ENCODE peak calls at places on chromosome 22, in eight cellular contexts. J, X, R, S, H, Q, D and M are unnamed samples.

GRCh38 chr22:23688571-23688970 is 2.2 kb upstream of the RGL4 start:
- DNase-seq in J (no peak), X (no peak), R (no peak), S (no peak), H (no peak), Q (no peak), D (no peak), M (no peak)

GRCh38 chr22:45358127-45358526 is 48.4 kb downstream of the FAM118A start:
- DNase-seq in J (no peak), X (no peak), R (no peak), S (no peak), H (no peak), Q (no peak), D (peak; percentile 4), M (no peak)

GRCh38 chr22:32808038-32808445 is 6.5 kb downstream of the TIMP3 start:
- DNase-seq in J (no peak), X (no peak), R (no peak), S (no peak), H (no peak), Q (no peak), D (no peak), M (no peak)

GRCh38 chr22:33188316-33188715 is 130.1 kb upstream of the SYN3 start:
- DNase-seq in J (no peak), X (peak; percentile 3), R (no peak), S (no peak), H (no peak), Q (no peak), D (no peak), M (no peak)

GRCh38 chr22:44775862-44776261 is 23.5 kb downstream of the ARHGAP8 start:
- DNase-seq in J (no peak), X (no peak), R (no peak), S (no peak), H (no peak), Q (no peak), D (no peak), M (no peak)

GRCh38 chr22:27705391-27706080 is 96.0 kb downstream of the MN1 start:
- DNase-seq in J (no peak), X (no peak), R (no peak), S (no peak), H (no peak), Q (no peak), D (no peak), M (no peak)

GRCh38 chr22:43783777-43784176 is 28.3 kb downstream of the EFCAB6 start:
- DNase-seq in J (no peak), X (no peak), R (no peak), S (no peak), H (no peak), Q (no peak), D (no peak), M (no peak)

GRCh38 chr22:48576333-48577013 is 1251.2 kb downstream of the BRD1 start:
- DNase-seq in J (no peak), X (no peak), R (no peak), S (no peak), H (no peak), Q (no peak), D (peak; percentile 25), M (no peak)

GRCh38 chr22:49961601-49962011 is 1.0 kb downstream of the PIM3 start:
- DNase-seq in J (no peak), X (peak; percentile 33), R (no peak), S (no peak), H (no peak), Q (no peak), D (no peak), M (no peak)

GRCh38 chr22:36734171-36735058 is 30.9 kb upstream of the CACNG2 start:
- DNase-seq in J (no peak), X (no peak), R (no peak), S (no peak), H (no peak), Q (no peak), D (peak; percentile 58), M (no peak)

GRCh38 chr22:25362215-25362882 is 142.9 kb downstream of the CRYBB2 start:
- DNase-seq in J (peak; percentile 64), X (peak; percentile 44), R (peak; percentile 70), S (peak; percentile 66), H (peak; percentile 86), Q (peak; percentile 84), D (peak; percentile 34), M (no peak)

GRCh38 chr22:38082986-38083710 is 836 bp downstream of the SLC16A8 start:
- DNase-seq in J (no peak), X (no peak), R (no peak), S (no peak), H (no peak), Q (no peak), D (no peak), M (no peak)

GRCh38 chr22:22210375-22210774 is 34.2 kb upstream of the VPREB1 start:
- DNase-seq in J (peak; percentile 58), X (no peak), R (peak; percentile 55), S (peak; percentile 46), H (no peak), Q (no peak), D (peak; percentile 33), M (no peak)

GRCh38 chr22:20099099-20099711 is 16.7 kb upstream of the RANBP1 start:
- DNase-seq in J (no peak), X (no peak), R (no peak), S (no peak), H (no peak), Q (no peak), D (no peak), M (no peak)

GRCh38 chr22:41367680-41368542 is 13.8 kb upstream of the TEF start:
- DNase-seq in J (no peak), X (peak; percentile 43), R (no peak), S (no peak), H (no peak), Q (no peak), D (peak; percentile 72), M (peak; percentile 52)

GRCh38 chr22:39216143-39216490 is 28.7 kb downstream of the PDGFB start:
- DNase-seq in J (no peak), X (no peak), R (no peak), S (no peak), H (no peak), Q (no peak), D (no peak), M (no peak)

GRCh38 chr22:27581688-27582087 is 219.9 kb downstream of the MN1 start:
- DNase-seq in J (no peak), X (no peak), R (no peak), S (no peak), H (no peak), Q (no peak), D (peak; percentile 84), M (no peak)

GRCh38 chr22:39254789-39255298 is 10.1 kb upstream of the PDGFB start:
- DNase-seq in J (no peak), X (no peak), R (peak; percentile 51), S (no peak), H (no peak), Q (peak; percentile 82), D (peak; percentile 51), M (no peak)

GRCh38 chr22:44337658-44338004 is 24.9 kb upstream of the SHISAL1 start:
- DNase-seq in J (peak; percentile 13), X (peak; percentile 79), R (no peak), S (no peak), H (no peak), Q (no peak), D (peak; percentile 60), M (no peak)

GRCh38 chr22:35016909-35017308 is 49.0 kb upstream of the ISX start:
- DNase-seq in J (no peak), X (no peak), R (no peak), S (no peak), H (no peak), Q (no peak), D (no peak), M (no peak)

GRCh38 chr22:39148727-39149535 is 3.5 kb downstream of the CBX7 start:
- DNase-seq in J (peak; percentile 58), X (no peak), R (peak; percentile 79), S (peak; percentile 58), H (no peak), Q (no peak), D (no peak), M (no peak)

GRCh38 chr22:41598081-41598480 is 8.4 kb upstream of the PMM1 start:
- DNase-seq in J (no peak), X (no peak), R (no peak), S (no peak), H (no peak), Q (no peak), D (peak; percentile 74), M (no peak)

GRCh38 chr22:35589071-35589735 is 27.9 kb downstream of the MB start:
- DNase-seq in J (no peak), X (no peak), R (no peak), S (no peak), H (no peak), Q (no peak), D (peak; percentile 91), M (no peak)

GRCh38 chr22:37284807-37285355 is 2.6 kb downstream of the CYTH4 start:
- DNase-seq in J (no peak), X (no peak), R (peak; percentile 25), S (no peak), H (no peak), Q (no peak), D (no peak), M (no peak)

GRCh38 chr22:46547883-46548244 is 10.4 kb upstream of the CELSR1 start:
- DNase-seq in J (no peak), X (no peak), R (no peak), S (no peak), H (no peak), Q (no peak), D (peak; percentile 90), M (no peak)

GRCh38 chr22:20126284-20127029 is 5.1 kb upstream of the ZDHHC8 start:
- DNase-seq in J (no peak), X (no peak), R (no peak), S (no peak), H (no peak), Q (no peak), D (no peak), M (no peak)

GRCh38 chr22:27686534-27686933 is 115.0 kb downstream of the MN1 start:
- DNase-seq in J (no peak), X (peak; percentile 67), R (no peak), S (no peak), H (no peak), Q (no peak), D (peak; percentile 75), M (no peak)